ENCODE peak calls at places on chromosome 3, in six cellular contexts. X is epithelial cell of esophagus; V is occipital lobe; O is activated CD8-positive, alpha-beta memory T cell treated with anti-CD3 and anti-CD28 coated beads for 1 hour; E is NCI-H345; W is T-helper 2 cell. Q is an unnamed sample.

GRCh38 chr3:25572919-25573385 is 91.8 kb downstream of the TOP2B start:
- DNase-seq in X (no peak), V (peak), O (no peak), E (no peak), W (no peak), Q (no peak)

GRCh38 chr3:159855599-159856495 is 132.8 kb upstream of the IL12A start:
- DNase-seq in X (no peak), V (no peak), O (no peak), E (no peak), W (no peak), Q (no peak)

GRCh38 chr3:9397911-9398714 is 698 bp downstream of the SETD5 start:
- DNase-seq in X (peak), V (no peak), O (no peak), E (peak), W (no peak), Q (peak)

GRCh38 chr3:178170698-178171535 is 365.3 kb upstream of the KCNMB2 start:
- DNase-seq in X (peak), V (no peak), O (no peak), E (no peak), W (no peak), Q (no peak)

GRCh38 chr3:132134611-132135010 is 99.8 kb upstream of the CPNE4 start:
- DNase-seq in X (peak), V (no peak), O (no peak), E (no peak), W (no peak), Q (no peak)

GRCh38 chr3:116469546-116469945 is 24.3 kb upstream of the LSAMP start:
- DNase-seq in X (no peak), V (no peak), O (no peak), E (no peak), W (no peak), Q (no peak)

GRCh38 chr3:170483485-170484262 is 65.0 kb downstream of the CLDN11 start:
- DNase-seq in X (peak), V (no peak), O (no peak), E (no peak), W (no peak), Q (no peak)

GRCh38 chr3:34183581-34184313 is 385.3 kb downstream of the PDCD6IP start:
- DNase-seq in X (no peak), V (no peak), O (no peak), E (peak), W (no peak), Q (peak)

GRCh38 chr3:23331141-23331935 is 128.2 kb downstream of the UBE2E2 start:
- DNase-seq in X (peak), V (no peak), O (no peak), E (no peak), W (no peak), Q (no peak)

GRCh38 chr3:106305127-106305526 is 436.3 kb upstream of the CBLB start:
- DNase-seq in X (peak), V (no peak), O (no peak), E (no peak), W (no peak), Q (no peak)

GRCh38 chr3:120622870-120623718 is 27.0 kb downstream of the NDUFB4 start:
- DNase-seq in X (peak), V (no peak), O (no peak), E (no peak), W (no peak), Q (no peak)

GRCh38 chr3:196901768-196902167 is 34.0 kb downstream of the SENP5 start:
- DNase-seq in X (no peak), V (no peak), O (no peak), E (no peak), W (no peak), Q (no peak)

GRCh38 chr3:12155833-12156232 is 2.9 kb downstream of the TIMP4 start:
- DNase-seq in X (peak), V (no peak), O (no peak), E (no peak), W (no peak), Q (no peak)

GRCh38 chr3:38834110-38834509 is 18.1 kb upstream of the SCN10A start:
- DNase-seq in X (peak), V (no peak), O (no peak), E (no peak), W (no peak), Q (no peak)

GRCh38 chr3:129106866-129107565 is 14.6 kb downstream of the RAB43 start:
- DNase-seq in X (no peak), V (no peak), O (no peak), E (no peak), W (no peak), Q (no peak)

GRCh38 chr3:178568152-178568753 is 32.0 kb downstream of the KCNMB2 start:
- DNase-seq in X (no peak), V (no peak), O (no peak), E (no peak), W (no peak), Q (no peak)

GRCh38 chr3:106206165-106206564 is 337.4 kb upstream of the CBLB start:
- DNase-seq in X (peak), V (no peak), O (no peak), E (no peak), W (no peak), Q (peak)

GRCh38 chr3:29554584-29554983 is 273.7 kb downstream of the RBMS3 start:
- DNase-seq in X (no peak), V (no peak), O (no peak), E (no peak), W (no peak), Q (no peak)

GRCh38 chr3:140311428-140311827 is 366.4 kb upstream of the TRIM42 start:
- DNase-seq in X (no peak), V (no peak), O (no peak), E (no peak), W (no peak), Q (no peak)

Q was measured in NCI-H146.